ENCODE peak calls at places on chromosomes 7 and 10, in five cellular contexts. W is astrocyte; A is stimulated activated CD4-positive, alpha-beta T cell treated with anti-CD3 and anti-CD28 coated beads, TNF-alpha, amount 100 ng/mL, for 48 hours; N is dorsolateral prefrontal cortex; D is EL. S is an unnamed sample.

GRCh38 chr10:47137311-47137851 is 162.6 kb upstream of the GDF10 start:
- DNase-seq in W (peak), D (peak), N (no peak), A (no peak), S (no peak)

GRCh38 chr10:32269343-32270100 is 77.4 kb downstream of the EPC1 start:
- DNase-seq in N (no peak), W (no peak), A (no peak), D (no peak), S (no peak)

GRCh38 chr10:10222288-10222945 is 795.3 kb upstream of the CELF2 start:
- DNase-seq in D (peak), A (no peak), W (peak), N (no peak), S (no peak)

GRCh38 chr7:136405931-136406777 is 429.0 kb upstream of the MTPN start:
- DNase-seq in A (peak), W (peak), N (peak), D (peak), S (peak)

GRCh38 chr10:598415-599170 is 90.9 kb downstream of the DIP2C start:
- DNase-seq in D (peak), N (peak), A (no peak), W (peak), S (no peak)

GRCh38 chr10:69712346-69712745 is 82.3 kb downstream of the FAM241B start:
- DNase-seq in W (no peak), N (no peak), A (no peak), D (no peak), S (no peak)

GRCh38 chr7:45239486-45239885 is 81.9 kb downstream of the RAMP3 start:
- DNase-seq in N (no peak), D (peak), A (no peak), W (peak), S (no peak)

GRCh38 chr7:52719677-52720076 is 315.8 kb upstream of the POM121L12 start:
- DNase-seq in D (no peak), A (no peak), N (no peak), W (peak), S (peak)

GRCh38 chr10:81414038-81414437 is 461.0 kb upstream of the NRG3 start:
- DNase-seq in N (no peak), A (no peak), D (no peak), W (no peak), S (no peak)

GRCh38 chr7:116524609-116525297 is at the start of gene CAV1:
- DNase-seq in W (peak), A (no peak), D (peak), N (peak), S (peak)

GRCh38 chr7:8147760-8148463 is 114.1 kb downstream of the ICA1 start:
- DNase-seq in D (no peak), A (no peak), W (no peak), N (no peak), S (peak)

GRCh38 chr7:41219276-41219675 is 483.6 kb downstream of the INHBA start:
- DNase-seq in A (no peak), N (no peak), D (peak), W (peak), S (no peak)

GRCh38 chr7:113131367-113131766 is 13.0 kb upstream of the SMIM30 start:
- DNase-seq in A (no peak), D (no peak), N (no peak), W (no peak), S (no peak)

GRCh38 chr10:10677479-10677878 is 340.2 kb upstream of the CELF2 start:
- DNase-seq in W (peak), D (peak), N (no peak), A (peak), S (peak)

S was measured in NCI-H1092 treated with DMSO at 0.1 percent for 48 hours.